ENCODE peak calls at places on chromosomes 2 and 18, in four cellular contexts. I is aorta; F is DND-41; N is CD8-positive, alpha-beta T cell. Y is an unnamed sample. For H3K4me1, the result is how much of the 10 kb centered on the place peaks cover.

GRCh38 chr2:1990724-1991123 is 246.4 kb upstream of the PXDN start:
- DNase-seq in I (no peak), F (no peak), N (no peak), Y (no peak)

GRCh38 chr18:11089931-11090715 is 59.2 kb downstream of the PIEZO2 start:
- DNase-seq in I (no peak), F (no peak), N (no peak), Y (no peak)

GRCh38 chr2:101777337-101777736 is 79.8 kb downstream of the MAP4K4 start:
- DNase-seq in I (no peak), F (no peak), N (no peak), Y (no peak)

GRCh38 chr2:190849774-190850173 is 30.8 kb upstream of the GLS start:
- DNase-seq in I (peak), F (no peak), N (no peak), Y (no peak)

GRCh38 chr18:48990497-48991298 is 39.9 kb upstream of the SMAD7 start:
- DNase-seq in I (peak), F (no peak), N (no peak), Y (no peak)

GRCh38 chr2:1170241-1170640 is 219.6 kb downstream of the SNTG2 start:
- DNase-seq in I (no peak), F (no peak), N (no peak), Y (no peak)

GRCh38 chr2:62603154-62603712 is 97.2 kb upstream of the TMEM17 start:
- DNase-seq in I (no peak), F (no peak), N (no peak), Y (no peak)

GRCh38 chr2:3078684-3079083 is 298.9 kb downstream of the EIPR1 start:
- DNase-seq in I (no peak), F (no peak), N (no peak), Y (no peak)

GRCh38 chr2:164933751-164934189 is 21.6 kb downstream of the SLC38A11 start:
- DNase-seq in I (no peak), F (no peak), N (no peak), Y (no peak)

GRCh38 chr2:145068509-145068908 is 548.6 kb upstream of the ZEB2 start:
- DNase-seq in I (no peak), F (no peak), N (no peak), Y (no peak)

GRCh38 chr2:133591164-133591563 is 22.9 kb upstream of the NCKAP5 start:
- DNase-seq in I (no peak), F (no peak), N (no peak), Y (no peak)

GRCh38 chr2:99451280-99451679 is 38.5 kb downstream of the REV1 start:
- DNase-seq in I (no peak), F (no peak), N (no peak), Y (no peak)

GRCh38 chr2:43176449-43176848 is 50.0 kb downstream of the ZFP36L2 start:
- DNase-seq in I (no peak), F (no peak), N (no peak), Y (no peak)
- H3K4me1 ChIP-seq in I (under half), F (under half), N (half or more), Y (half or more)

DNA sequence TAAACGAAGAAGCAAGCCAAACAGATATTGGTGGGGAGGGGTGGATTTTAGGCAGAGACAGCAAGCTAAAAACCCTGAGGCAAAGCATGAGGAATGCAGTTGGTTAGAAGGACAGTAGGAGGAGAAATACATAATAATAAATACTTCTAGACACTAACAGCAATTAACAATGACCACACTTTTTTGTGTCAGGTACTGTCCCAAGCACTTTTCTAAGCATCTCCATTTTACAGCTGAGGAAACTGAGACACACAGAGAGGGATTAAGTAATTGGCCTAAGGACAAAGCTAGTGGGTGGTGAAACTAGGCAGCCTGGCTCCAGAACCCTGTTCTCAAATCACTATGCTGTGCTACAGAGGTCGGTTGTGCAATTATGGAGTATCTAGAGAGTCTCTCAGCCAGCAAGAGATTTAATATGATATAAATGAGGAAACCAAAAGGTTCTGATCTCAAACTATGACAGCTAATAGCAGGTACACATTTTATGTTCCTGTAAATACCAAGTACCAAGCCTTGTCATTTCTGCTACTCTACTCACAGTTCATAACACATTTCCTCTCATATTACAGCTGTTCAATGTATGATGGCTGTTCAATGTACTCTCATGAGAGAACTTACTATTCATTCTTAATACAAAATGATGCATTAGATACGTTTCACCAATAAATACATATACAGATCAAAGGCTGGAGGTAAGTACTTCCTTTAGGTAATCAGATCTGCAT is 5.3 kb downstream of the MAP4K3 start:
- DNase-seq in I (no peak), F (no peak), N (no peak), Y (no peak)
- H3K4me1 ChIP-seq in I (under half), F (under half), N (under half), Y (under half)

GRCh38 chr18:75200644-75201272 is 8.2 kb downstream of the PTGR3 start:
- DNase-seq in I (no peak), F (no peak), N (no peak), Y (no peak)
- H3K4me1 ChIP-seq in I (under half), F (under half), N (under half), Y (under half)

GRCh38 chr2:41950440-41950960 is 97.3 kb upstream of the PKDCC start:
- DNase-seq in I (no peak), F (no peak), N (no peak), Y (no peak)
- H3K4me1 ChIP-seq in I (under half), F (under half), N (under half), Y (under half)

GRCh38 chr18:50374753-50375391 is at the start of gene SKA1:
- DNase-seq in I (peak), F (peak), N (peak), Y (peak)
- H3K4me1 ChIP-seq in I (under half), F (under half), N (under half), Y (under half)

GRCh38 chr18:78497641-78498040 is 482.0 kb upstream of the SALL3 start:
- DNase-seq in I (no peak), F (no peak), N (no peak), Y (no peak)

GRCh38 chr18:78496095-78496494 is 483.5 kb upstream of the SALL3 start:
- DNase-seq in I (no peak), F (no peak), N (no peak), Y (no peak)

GRCh38 chr18:78503129-78503528 is 476.5 kb upstream of the SALL3 start:
- DNase-seq in I (peak), F (no peak), N (no peak), Y (no peak)

GRCh38 chr18:78501251-78501650 is 478.4 kb upstream of the SALL3 start:
- DNase-seq in I (no peak), F (no peak), N (no peak), Y (no peak)

DNA sequence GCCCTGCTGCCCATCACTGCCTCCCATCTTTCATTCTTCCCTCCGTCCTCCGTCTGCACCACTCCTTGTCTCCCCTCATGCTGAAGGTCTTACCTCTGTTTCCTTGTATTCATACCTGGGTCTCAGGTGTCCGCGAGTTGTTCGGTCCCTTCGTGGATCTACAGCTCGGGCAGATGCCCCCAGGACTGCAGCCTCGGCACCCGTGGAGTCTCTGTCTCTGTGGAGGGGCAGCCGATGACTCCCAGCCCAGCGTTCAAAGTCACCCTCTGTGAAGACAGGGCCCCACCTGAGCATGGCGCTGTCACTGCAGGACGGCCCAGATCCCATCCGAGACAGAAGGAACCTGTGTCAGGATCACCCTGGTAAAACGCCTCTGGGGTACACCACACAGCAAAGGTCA is 480.0 kb upstream of the SALL3 start:
- DNase-seq in I (no peak), F (no peak), N (no peak), Y (no peak)
- H3K4me1 ChIP-seq in I (under half), F (under half), N (under half), Y (under half)

GRCh38 chr2:239249781-239250180 is 151.0 kb downstream of the HDAC4 start:
- DNase-seq in I (no peak), F (no peak), N (no peak), Y (no peak)

GRCh38 chr2:239245872-239246701 is 154.7 kb downstream of the HDAC4 start:
- DNase-seq in I (no peak), F (no peak), N (no peak), Y (no peak)

GRCh38 chr2:239249048-239249447 is 151.8 kb downstream of the HDAC4 start:
- DNase-seq in I (no peak), F (no peak), N (no peak), Y (no peak)

GRCh38 chr2:239246723-239247122 is 154.1 kb downstream of the HDAC4 start:
- DNase-seq in I (no peak), F (no peak), N (no peak), Y (peak)

DNA sequence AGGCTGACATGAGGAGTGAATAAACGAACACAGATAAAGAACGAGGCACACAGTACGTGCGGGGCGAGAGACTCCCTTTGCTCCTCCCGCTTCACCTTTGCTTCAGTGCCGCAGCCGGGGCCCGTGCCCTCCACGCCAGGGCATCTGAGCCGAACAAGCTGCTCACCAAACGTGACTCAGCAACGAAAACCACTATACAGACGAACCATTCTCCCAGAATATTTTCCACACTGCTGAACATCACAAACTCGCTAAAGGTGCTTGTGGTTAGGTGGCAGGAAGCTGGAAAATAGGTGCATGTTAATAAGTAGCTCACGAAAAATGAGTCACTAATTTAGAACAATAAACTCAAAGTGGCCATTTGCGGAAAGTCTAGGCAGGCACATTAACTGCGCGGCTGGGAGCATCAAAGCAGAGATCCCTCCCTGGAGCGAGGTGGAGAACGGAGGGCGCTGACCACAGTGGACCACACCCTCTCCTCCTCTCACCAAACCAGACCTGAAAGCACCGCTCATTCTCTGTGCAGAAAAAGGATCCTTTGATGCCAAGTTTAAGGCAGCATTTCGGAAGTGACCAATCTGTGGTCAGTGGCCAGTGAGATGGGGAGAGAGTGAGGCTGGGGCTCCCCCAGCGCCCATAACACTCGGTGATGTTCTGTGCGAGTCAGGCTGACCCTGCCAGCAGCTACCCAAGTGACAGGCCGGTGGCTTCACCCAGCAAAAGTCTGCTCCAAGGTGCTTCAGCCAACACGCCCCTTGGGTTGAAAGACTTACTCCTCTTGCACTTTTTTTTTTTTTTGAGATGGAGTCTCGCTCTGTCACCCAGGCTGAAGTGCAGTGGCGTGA is 153.2 kb downstream of the HDAC4 start:
- DNase-seq in I (no peak), F (no peak), N (no peak), Y (no peak)
- H3K4me1 ChIP-seq in I (under half), F (under half), N (under half), Y (under half)

DNA sequence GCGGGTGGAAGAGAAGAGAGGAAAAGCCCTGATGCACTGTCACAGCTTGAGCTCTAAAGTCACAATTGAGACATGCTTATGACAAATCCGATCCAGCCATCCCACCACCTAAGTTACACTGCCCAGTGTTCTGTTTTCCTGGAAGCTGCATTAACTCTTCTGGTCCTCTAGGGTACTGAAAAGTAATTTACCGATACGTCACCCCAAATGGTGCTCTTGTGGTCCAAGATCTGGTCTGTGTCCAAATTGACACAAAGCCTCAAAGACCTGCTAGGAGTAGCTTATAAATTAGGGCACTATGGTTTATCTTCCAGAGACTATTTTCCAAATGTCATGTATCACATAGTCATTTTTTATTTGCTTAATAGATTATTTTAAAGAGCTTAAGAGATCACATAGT is 186.7 kb upstream of the ETAA1 start:
- DNase-seq in I (no peak), F (no peak), N (no peak), Y (no peak)
- H3K4me1 ChIP-seq in I (under half), F (under half), N (under half), Y (under half)

GRCh38 chr2:218733615-218734021 is 23.0 kb downstream of the TTLL4 start:
- DNase-seq in I (no peak), F (no peak), N (no peak), Y (no peak)
- H3K4me1 ChIP-seq in I (under half), F (under half), N (under half), Y (under half)